ENCODE peak calls at places on chromosomes 11 and 22, in nine cellular contexts. One of them, this sample, is unnamed.

GRCh38 chr22:28207281-28208030 is 288.4 kb upstream of the PITPNB start:
- DNase-seq in B cell: no peak
- DNase-seq in cerebellar nuclear complex: no peak
- DNase-seq in H1: no peak
- DNase-seq in amniotic stem cell: no peak
- DNase-seq in stimulated activated CD4-positive, alpha-beta T cell treated with anti-CD3 and anti-CD28 coated beads, Interleukin-4, amount 100 ng/mL, for 48 hours: no peak
- DNase-seq in effector CD4-positive, alpha-beta T cell: no peak
- DNase-seq in nephron progenitor cell: no peak
- DNase-seq in A549: no peak
- DNase-seq in this sample: no peak

GRCh38 chr11:115623021-115623451 is 118.8 kb upstream of the CADM1 start:
- DNase-seq in B cell: no peak
- DNase-seq in cerebellar nuclear complex: no peak
- DNase-seq in H1: no peak
- DNase-seq in amniotic stem cell: peak
- DNase-seq in stimulated activated CD4-positive, alpha-beta T cell treated with anti-CD3 and anti-CD28 coated beads, Interleukin-4, amount 100 ng/mL, for 48 hours: no peak
- DNase-seq in effector CD4-positive, alpha-beta T cell: no peak
- DNase-seq in nephron progenitor cell: no peak
- DNase-seq in A549: peak
- DNase-seq in this sample: peak

GRCh38 chr22:46052801-46053562 is 76.0 kb upstream of the WNT7B start:
- DNase-seq in B cell: no peak
- DNase-seq in cerebellar nuclear complex: no peak
- DNase-seq in H1: no peak
- DNase-seq in amniotic stem cell: no peak
- DNase-seq in stimulated activated CD4-positive, alpha-beta T cell treated with anti-CD3 and anti-CD28 coated beads, Interleukin-4, amount 100 ng/mL, for 48 hours: no peak
- DNase-seq in effector CD4-positive, alpha-beta T cell: no peak
- DNase-seq in nephron progenitor cell: no peak
- DNase-seq in A549: no peak
- DNase-seq in this sample: no peak

GRCh38 chr11:116644201-116644947 is 128.4 kb downstream of the BUD13 start:
- DNase-seq in B cell: no peak
- DNase-seq in cerebellar nuclear complex: no peak
- DNase-seq in H1: no peak
- DNase-seq in amniotic stem cell: no peak
- DNase-seq in stimulated activated CD4-positive, alpha-beta T cell treated with anti-CD3 and anti-CD28 coated beads, Interleukin-4, amount 100 ng/mL, for 48 hours: no peak
- DNase-seq in effector CD4-positive, alpha-beta T cell: no peak
- DNase-seq in nephron progenitor cell: no peak
- DNase-seq in A549: no peak
- DNase-seq in this sample: no peak

GRCh38 chr11:2092956-2093412 is 46.2 kb downstream of the IGF2 start:
- DNase-seq in B cell: no peak
- DNase-seq in cerebellar nuclear complex: no peak
- DNase-seq in H1: no peak
- DNase-seq in amniotic stem cell: no peak
- DNase-seq in stimulated activated CD4-positive, alpha-beta T cell treated with anti-CD3 and anti-CD28 coated beads, Interleukin-4, amount 100 ng/mL, for 48 hours: peak
- DNase-seq in effector CD4-positive, alpha-beta T cell: peak
- DNase-seq in nephron progenitor cell: no peak
- DNase-seq in A549: no peak
- DNase-seq in this sample: peak

GRCh38 chr22:28894320-28894719 is 10.9 kb downstream of the ZNRF3 start:
- DNase-seq in B cell: no peak
- DNase-seq in cerebellar nuclear complex: peak
- DNase-seq in H1: no peak
- DNase-seq in amniotic stem cell: no peak
- DNase-seq in stimulated activated CD4-positive, alpha-beta T cell treated with anti-CD3 and anti-CD28 coated beads, Interleukin-4, amount 100 ng/mL, for 48 hours: no peak
- DNase-seq in effector CD4-positive, alpha-beta T cell: no peak
- DNase-seq in nephron progenitor cell: no peak
- DNase-seq in A549: no peak
- DNase-seq in this sample: no peak

GRCh38 chr11:88404932-88405710 is 67.6 kb upstream of the CTSC start:
- DNase-seq in B cell: no peak
- DNase-seq in cerebellar nuclear complex: no peak
- DNase-seq in H1: no peak
- DNase-seq in amniotic stem cell: no peak
- DNase-seq in stimulated activated CD4-positive, alpha-beta T cell treated with anti-CD3 and anti-CD28 coated beads, Interleukin-4, amount 100 ng/mL, for 48 hours: no peak
- DNase-seq in effector CD4-positive, alpha-beta T cell: no peak
- DNase-seq in nephron progenitor cell: no peak
- DNase-seq in A549: no peak
- DNase-seq in this sample: no peak

GRCh38 chr22:48845356-48845936 is 982.2 kb downstream of the BRD1 start:
- DNase-seq in B cell: no peak
- DNase-seq in cerebellar nuclear complex: no peak
- DNase-seq in H1: no peak
- DNase-seq in amniotic stem cell: no peak
- DNase-seq in stimulated activated CD4-positive, alpha-beta T cell treated with anti-CD3 and anti-CD28 coated beads, Interleukin-4, amount 100 ng/mL, for 48 hours: no peak
- DNase-seq in effector CD4-positive, alpha-beta T cell: no peak
- DNase-seq in nephron progenitor cell: no peak
- DNase-seq in A549: no peak
- DNase-seq in this sample: no peak

GRCh38 chr11:62427630-62428233 is 8.9 kb downstream of the SCGB1A1 start:
- DNase-seq in B cell: peak
- DNase-seq in cerebellar nuclear complex: no peak
- DNase-seq in H1: no peak
- DNase-seq in amniotic stem cell: no peak
- DNase-seq in stimulated activated CD4-positive, alpha-beta T cell treated with anti-CD3 and anti-CD28 coated beads, Interleukin-4, amount 100 ng/mL, for 48 hours: peak
- DNase-seq in effector CD4-positive, alpha-beta T cell: no peak
- DNase-seq in nephron progenitor cell: no peak
- DNase-seq in A549: no peak
- DNase-seq in this sample: no peak

GRCh38 chr11:19225123-19225522 is 15.6 kb downstream of the E2F8 start:
- DNase-seq in B cell: no peak
- DNase-seq in cerebellar nuclear complex: no peak
- DNase-seq in H1: no peak
- DNase-seq in amniotic stem cell: no peak
- DNase-seq in stimulated activated CD4-positive, alpha-beta T cell treated with anti-CD3 and anti-CD28 coated beads, Interleukin-4, amount 100 ng/mL, for 48 hours: no peak
- DNase-seq in effector CD4-positive, alpha-beta T cell: no peak
- DNase-seq in nephron progenitor cell: no peak
- DNase-seq in A549: no peak
- DNase-seq in this sample: no peak

GRCh38 chr22:41524283-41524682 is 20.0 kb downstream of the POLR3H start:
- DNase-seq in B cell: no peak
- DNase-seq in cerebellar nuclear complex: no peak
- DNase-seq in H1: no peak
- DNase-seq in amniotic stem cell: no peak
- DNase-seq in stimulated activated CD4-positive, alpha-beta T cell treated with anti-CD3 and anti-CD28 coated beads, Interleukin-4, amount 100 ng/mL, for 48 hours: no peak
- DNase-seq in effector CD4-positive, alpha-beta T cell: no peak
- DNase-seq in nephron progenitor cell: no peak
- DNase-seq in A549: no peak
- DNase-seq in this sample: no peak